ENCODE peak calls at places on chromosomes 7 and 10, in nine cellular contexts. E is gastrocnemius medialis, O is Peyer's patch, M is IMR-90, R is ovary, B is tibial nerve, W is stomach, D is prostate gland, Q is uterus. I is an unnamed sample.

GRCh38 chr7:128903621-128904361 is 6.7 kb downstream of the KCP start:
- DNase-seq in Q (no peak), M (no peak), O (peak; percentile 42), W (no peak), B (no peak), D (no peak), R (no peak), E (no peak), I (no peak)

GRCh38 chr10:102413806-102414561 is 4.6 kb downstream of the PSD start:
- DNase-seq in M (no peak), R (no peak), D (no peak), B (no peak), W (no peak), E (no peak), O (no peak), Q (no peak), I (no peak)

GRCh38 chr10:71268247-71268691 is 50.8 kb upstream of the SLC29A3 start:
- DNase-seq in B (no peak), M (peak; percentile 63), W (no peak), Q (peak; percentile 52), D (no peak), O (no peak), E (no peak), R (no peak), I (no peak)

GRCh38 chr10:4046722-4047354 is 261.8 kb upstream of the KLF6 start:
- DNase-seq in M (no peak), Q (peak; percentile 34), O (no peak), B (no peak), W (no peak), E (no peak), D (no peak), R (no peak), I (no peak)

GRCh38 chr7:99115379-99115778 is 28.5 kb downstream of the SMURF1 start:
- DNase-seq in B (no peak), W (no peak), E (no peak), D (no peak), M (no peak), Q (no peak), O (no peak), R (no peak), I (no peak)

GRCh38 chr7:98997836-98998235 is 119.5 kb downstream of the TRRAP start:
- DNase-seq in O (no peak), M (no peak), Q (no peak), D (no peak), W (no peak), B (no peak), E (no peak), R (no peak), I (no peak)

GRCh38 chr7:138887085-138887705 is 89.2 kb upstream of the ATP6V0A4 start:
- DNase-seq in Q (no peak), W (no peak), M (no peak), O (no peak), B (no peak), E (no peak), R (no peak), D (no peak), I (no peak)

GRCh38 chr10:70234668-70235447 is 1.6 kb upstream of the PPA1 start:
- DNase-seq in E (peak; percentile 24), R (peak; percentile 70), M (peak; percentile 84), D (no peak), W (no peak), B (peak; percentile 79), Q (peak; percentile 70), O (no peak), I (peak; percentile 91)

GRCh38 chr10:116888380-116889055 is 39.2 kb downstream of the ENO4 start:
- DNase-seq in E (peak; percentile 63), D (peak; percentile 65), O (peak; percentile 83), R (no peak), W (peak; percentile 66), M (peak; percentile 89), Q (peak; percentile 61), B (peak; percentile 52), I (peak; percentile 59)

GRCh38 chr10:127410030-127410429 is 139.1 kb upstream of the NPS start:
- DNase-seq in B (no peak), Q (no peak), W (no peak), O (no peak), R (no peak), E (no peak), D (no peak), M (no peak), I (no peak)

GRCh38 chr7:136333636-136334035 is 356.5 kb upstream of the MTPN start:
- DNase-seq in M (no peak), W (no peak), B (no peak), O (no peak), Q (no peak), E (no peak), D (no peak), R (no peak), I (no peak)

GRCh38 chr7:47937711-47938573 is 10.3 kb downstream of the PKD1L1 start:
- DNase-seq in W (no peak), E (no peak), B (no peak), R (no peak), Q (no peak), D (no peak), O (peak; percentile 76), M (no peak), I (no peak)

GRCh38 chr10:58477122-58477521 is 35.5 kb upstream of the BICC1 start:
- DNase-seq in M (peak; percentile 51), W (no peak), R (no peak), E (no peak), B (no peak), Q (peak; percentile 16), D (no peak), O (no peak), I (no peak)

DNA sequence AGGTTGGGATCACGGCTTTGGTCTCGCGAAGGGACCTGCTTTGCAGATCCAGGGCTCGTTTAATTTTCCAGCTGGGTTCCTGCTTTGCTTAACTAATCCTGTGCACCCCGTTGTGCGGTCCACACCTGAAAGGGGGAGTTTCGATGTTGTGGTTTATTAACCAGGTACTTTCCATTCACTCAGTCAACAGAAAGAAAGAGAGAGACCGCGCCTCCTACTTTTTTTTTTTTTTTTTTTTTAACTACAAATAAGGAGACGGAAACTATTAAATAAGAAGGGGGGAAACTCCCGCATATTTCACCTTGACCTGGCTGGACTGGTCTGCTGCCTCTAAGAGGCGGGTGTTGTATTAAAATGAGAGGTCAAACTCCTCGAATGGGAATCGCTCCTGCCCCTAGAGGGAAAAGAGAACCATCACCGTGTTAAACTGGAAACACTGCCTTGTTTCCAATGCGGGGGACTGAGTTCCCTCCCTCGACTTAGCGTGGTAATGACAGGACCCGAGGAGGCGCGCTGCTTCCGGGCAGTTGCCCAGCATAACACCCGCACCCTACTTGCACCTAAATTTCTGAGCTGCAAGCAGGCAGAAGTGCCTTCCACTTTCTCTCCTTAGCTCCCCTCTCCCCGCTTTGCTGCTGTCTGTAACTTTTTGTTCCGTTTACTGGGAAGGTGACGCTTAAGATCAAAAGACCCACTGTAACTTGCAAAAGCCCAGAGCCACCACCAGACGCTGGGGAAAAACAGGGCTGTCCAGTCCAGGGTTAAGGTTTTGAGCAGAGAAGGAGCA is 1.1 kb upstream of the ITGB8 start:
- DNase-seq in Q (peak; percentile 67), E (no peak), W (peak; percentile 59), M (peak; percentile 71), B (peak; percentile 48), D (peak; percentile 72), O (peak; percentile 73), R (peak; percentile 64), I (peak; percentile 39)
- TF ChIP-seq POLR2A in Q (no peak), E (no peak), W (no peak), M (no peak), B (no peak), D (peak; percentile 64), O (peak; percentile 55), R (no peak), I (no peak)

DNA sequence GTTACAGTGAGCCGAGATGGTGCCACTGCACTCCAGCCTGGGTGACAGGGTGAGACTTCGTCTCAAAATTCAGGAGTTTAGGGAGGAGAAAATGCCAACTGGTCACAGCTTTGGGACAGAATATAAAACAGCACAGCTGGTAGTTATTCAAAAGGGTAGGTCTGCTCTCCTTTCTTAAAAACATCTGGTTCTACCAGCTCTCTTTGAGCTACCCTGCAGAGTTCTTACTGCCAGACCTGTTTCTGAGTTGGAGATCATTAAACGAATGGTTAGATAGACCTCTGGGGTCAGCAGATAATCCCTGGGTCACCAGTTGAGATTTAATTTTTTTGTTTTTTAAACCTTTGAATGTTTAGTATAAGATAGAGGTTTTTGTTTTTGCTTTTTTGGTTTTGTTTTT is 52.6 kb downstream of the MCU start:
- DNase-seq in W (no peak), E (no peak), M (no peak), O (no peak), Q (no peak), B (no peak), D (no peak), R (no peak), I (no peak)
- TF ChIP-seq CTCF in W (no peak), E (no peak), M (no peak), O (no peak), Q (no peak), B (no peak), D (no peak), R (no peak), I (no peak)

GRCh38 chr7:44986218-44987053 is 7.6 kb upstream of the MYO1G start:
- DNase-seq in R (peak; percentile 97), D (peak; percentile 88), Q (peak; percentile 95), W (peak; percentile 95), M (peak; percentile 95), E (peak; percentile 90), O (peak; percentile 97), B (peak; percentile 85), I (peak; percentile 90)
- TF ChIP-seq POLR2A in R (peak; percentile 99), D (peak; percentile 91), Q (peak; percentile 93), W (peak; percentile 87), M (peak; percentile 98), E (peak; percentile 94), O (peak; percentile 94), B (peak; percentile 98), I (peak; percentile 81)

DNA sequence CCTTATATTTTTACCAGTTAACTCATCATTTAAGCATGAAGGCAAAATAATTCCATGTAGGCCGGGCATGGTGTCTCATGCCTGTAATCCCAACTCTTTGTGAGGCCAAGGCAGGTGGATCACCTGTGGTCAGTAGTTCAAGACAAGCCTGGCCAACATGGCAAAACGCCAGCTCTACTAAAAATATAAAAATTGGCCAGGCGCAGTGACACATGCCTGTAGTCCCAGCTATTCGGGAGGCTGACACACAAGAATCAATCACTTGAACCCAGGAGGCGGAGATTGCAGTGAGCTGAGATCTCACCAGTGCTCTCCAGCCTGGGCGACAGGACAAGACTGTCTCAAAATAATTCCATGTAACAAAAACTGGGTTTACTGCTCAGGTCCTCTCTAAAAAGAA is 18.3 kb downstream of the HNRNPA2B1 start:
- DNase-seq in O (no peak), M (no peak), Q (no peak), B (no peak), D (no peak), E (peak; percentile 46), R (no peak), W (no peak), I (no peak)
- TF ChIP-seq CTCF in O (no peak), M (no peak), Q (no peak), B (no peak), D (no peak), E (no peak), R (no peak), W (no peak), I (no peak)

GRCh38 chr7:80134536-80135305 is at the start of gene GNAI1:
- DNase-seq in D (peak; percentile 44), Q (peak; percentile 76), B (no peak), W (peak; percentile 68), O (peak; percentile 62), M (peak; percentile 74), R (peak; percentile 86), E (peak; percentile 34), I (peak; percentile 92)
- TF ChIP-seq POLR2A in D (peak; percentile 64), Q (peak; percentile 62), B (peak; percentile 48), W (no peak), O (no peak), M (peak; percentile 66), R (peak; percentile 30), E (peak; percentile 9), I (no peak)